ENCODE peak calls at places on chromosomes 13 and 19, in seven cellular contexts. Z is GM23338, J is PC-3, R is uterus, K is OCI-LY7, X is tibial nerve, Q is body of pancreas. V is an unnamed sample.
A peak's percentile ranks its signal among the peaks of the same experiment; 100 is the strongest.

GRCh38 chr19:35715355-35715809 is 2.4 kb upstream of the KMT2B start:
- DNase-seq in K (no peak), J (no peak), R (peak; percentile 21), Z (no peak), Q (no peak), X (no peak), V (no peak)

GRCh38 chr13:75544681-75545333 is 4.8 kb upstream of the UCHL3 start:
- DNase-seq in R (no peak), X (no peak), Q (no peak), Z (no peak), K (no peak), J (peak; percentile 28), V (no peak)

GRCh38 chr13:91127995-91128394 is 219.5 kb upstream of the MIR17HG start:
- DNase-seq in Q (no peak), R (no peak), Z (no peak), J (no peak), X (no peak), K (no peak), V (no peak)

GRCh38 chr13:99289674-99290337 is 17.4 kb downstream of the GPR183 start:
- DNase-seq in Z (no peak), X (no peak), Q (no peak), K (no peak), R (no peak), J (no peak), V (no peak)

GRCh38 chr13:50357586-50358118 is 342.4 kb downstream of the KCNRG start:
- DNase-seq in J (peak; percentile 90), R (peak; percentile 76), Z (no peak), K (no peak), X (no peak), Q (peak; percentile 92), V (peak; percentile 79)

GRCh38 chr19:48210005-48210404 is 39.5 kb downstream of the ZSWIM9 start:
- DNase-seq in J (no peak), Z (no peak), X (no peak), Q (no peak), R (no peak), K (no peak), V (no peak)

GRCh38 chr19:1494115-1494815 is 3.3 kb downstream of the REEP6 start:
- DNase-seq in Q (no peak), J (no peak), Z (no peak), K (no peak), X (no peak), R (no peak), V (no peak)

GRCh38 chr13:47897411-47898050 is 103.5 kb downstream of the SUCLA2 start:
- DNase-seq in R (no peak), Z (peak; percentile 69), Q (no peak), J (peak; percentile 70), X (no peak), K (no peak), V (no peak)

GRCh38 chr19:50573741-50574461 is 5.7 kb upstream of the LRRC4B start:
- DNase-seq in Q (no peak), K (no peak), R (no peak), Z (no peak), X (no peak), J (no peak), V (no peak)

GRCh38 chr13:36848228-36848982 is 29.4 kb downstream of the RFXAP start:
- DNase-seq in J (no peak), K (peak; percentile 29), Z (peak; percentile 56), X (no peak), Q (no peak), R (no peak), V (no peak)

GRCh38 chr19:41356984-41357739 is 3.4 kb upstream of the TGFB1 start:
- DNase-seq in X (no peak), K (no peak), Z (no peak), R (no peak), Q (peak; percentile 15), J (no peak), V (no peak)

GRCh38 chr13:30017880-30018279 is 167.5 kb upstream of the UBL3 start:
- DNase-seq in X (no peak), R (no peak), Z (peak; percentile 43), K (no peak), J (no peak), Q (no peak), V (no peak)

DNA sequence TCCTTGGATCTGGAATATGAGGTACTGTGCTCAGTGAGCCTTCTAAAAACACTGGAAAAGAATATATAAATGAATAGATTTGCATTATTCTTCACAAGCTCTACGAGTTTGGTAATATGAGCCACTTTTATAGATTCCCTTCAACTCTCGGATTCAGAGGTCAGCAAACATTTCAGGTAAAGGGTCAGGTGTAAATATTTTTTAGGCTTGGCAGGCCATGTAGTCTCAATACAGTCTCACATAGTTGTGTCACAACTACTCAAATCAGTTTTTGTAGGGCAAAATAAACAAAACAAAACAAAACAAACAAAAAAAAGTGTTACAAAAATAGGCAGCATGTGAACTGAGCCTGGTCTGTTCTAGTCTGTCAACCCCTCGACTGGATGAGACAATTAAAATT is 57.4 kb downstream of the PSPC1 start:
- DNase-seq in J (no peak), R (no peak), X (no peak), Q (no peak), Z (no peak), K (no peak), V (no peak)
- H3K36me3 ChIP-seq in J (peaks cover 55% of the 10 kb centered on the region), R (no peaks in the 10 kb centered on the region), X (peaks cover 45% of the 10 kb centered on the region), Q (no peaks in the 10 kb centered on the region), Z (peaks cover 25% of the 10 kb centered on the region), K (peaks cover 89% of the 10 kb centered on the region), V (peaks cover 15% of the 10 kb centered on the region)

GRCh38 chr19:4983346-4984105 is 14.6 kb downstream of the KDM4B start:
- DNase-seq in K (no peak), Z (no peak), Q (no peak), J (no peak), X (no peak), R (no peak), V (no peak)
- H3K36me3 ChIP-seq in K (no peaks in the 10 kb centered on the region), Z (no peaks in the 10 kb centered on the region), Q (no peaks in the 10 kb centered on the region), J (no peaks in the 10 kb centered on the region), X (peaks cover 7% of the 10 kb centered on the region), R (no peaks in the 10 kb centered on the region), V (no peaks in the 10 kb centered on the region)

GRCh38 chr13:113508531-113509254 is 18.2 kb upstream of the DCUN1D2 start:
- DNase-seq in K (no peak), J (no peak), Z (no peak), R (no peak), X (no peak), Q (peak; percentile 30), V (no peak)

GRCh38 chr13:113506871-113507388 is 16.4 kb upstream of the DCUN1D2 start:
- DNase-seq in Q (no peak), K (no peak), X (no peak), Z (no peak), J (no peak), R (no peak), V (no peak)

GRCh38 chr13:113502686-113503085 is 12.2 kb upstream of the DCUN1D2 start:
- DNase-seq in J (no peak), Z (no peak), X (no peak), Q (no peak), R (no peak), K (no peak), V (no peak)

GRCh38 chr13:113507564-113508210 is 17.2 kb upstream of the DCUN1D2 start:
- DNase-seq in J (no peak), K (no peak), X (no peak), Z (no peak), Q (no peak), R (no peak), V (no peak)

DNA sequence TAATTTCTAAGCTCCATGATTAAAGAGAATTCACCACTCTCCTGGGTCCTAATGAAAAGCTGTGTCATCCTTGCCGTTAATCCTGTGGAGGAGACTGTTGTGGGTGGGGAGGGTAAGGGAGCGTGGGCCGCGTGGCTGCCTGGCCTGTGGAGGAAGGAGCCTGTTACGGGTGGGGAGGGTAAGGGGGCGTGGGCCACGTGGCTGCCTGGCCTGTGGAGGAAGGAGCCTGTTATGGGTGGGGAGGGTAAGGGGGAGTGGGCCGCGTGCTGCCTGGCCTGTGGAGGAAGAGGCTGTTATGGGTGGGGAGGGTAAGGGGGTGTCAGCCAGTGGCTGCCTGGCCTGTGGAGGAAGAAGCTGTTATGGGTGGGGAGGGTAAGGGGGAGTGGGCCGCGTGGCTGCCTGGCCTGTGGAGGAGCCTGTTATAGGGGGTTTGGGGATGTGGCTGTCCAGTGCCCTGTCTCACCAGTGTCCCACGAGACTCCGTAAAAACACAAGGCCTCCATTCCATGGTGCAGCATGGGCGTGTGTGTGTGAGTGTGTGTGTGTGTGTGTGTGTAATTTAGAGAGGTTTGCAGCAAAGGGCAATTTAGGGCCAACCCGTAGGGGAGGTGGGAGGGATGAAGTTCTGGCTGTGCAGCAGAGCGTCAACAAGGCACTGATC is 15.6 kb upstream of the DCUN1D2 start:
- DNase-seq in J (no peak), R (no peak), Z (no peak), Q (no peak), X (no peak), K (no peak), V (no peak)
- H3K36me3 ChIP-seq in J (peaks cover 15% of the 10 kb centered on the region), R (no peaks in the 10 kb centered on the region), Z (peaks cover 38% of the 10 kb centered on the region), Q (peaks cover 14% of the 10 kb centered on the region), X (peaks cover 80% of the 10 kb centered on the region), K (peaks cover 5% of the 10 kb centered on the region), V (peaks cover 56% of the 10 kb centered on the region)

GRCh38 chr19:10685210-10685609 is 16.0 kb upstream of the QTRT1 start:
- DNase-seq in K (no peak), Q (no peak), R (no peak), X (no peak), J (no peak), Z (no peak), V (no peak)

GRCh38 chr19:10683582-10683981 is 17.7 kb upstream of the QTRT1 start:
- DNase-seq in R (no peak), J (no peak), X (no peak), Q (no peak), Z (no peak), K (no peak), V (no peak)

GRCh38 chr19:10681658-10682057 is 19.6 kb upstream of the QTRT1 start:
- DNase-seq in X (no peak), J (no peak), R (no peak), Z (no peak), K (no peak), Q (no peak), V (no peak)

GRCh38 chr19:10682397-10683063 is 18.7 kb upstream of the QTRT1 start:
- DNase-seq in K (no peak), X (no peak), J (no peak), R (no peak), Z (no peak), Q (no peak), V (no peak)

DNA sequence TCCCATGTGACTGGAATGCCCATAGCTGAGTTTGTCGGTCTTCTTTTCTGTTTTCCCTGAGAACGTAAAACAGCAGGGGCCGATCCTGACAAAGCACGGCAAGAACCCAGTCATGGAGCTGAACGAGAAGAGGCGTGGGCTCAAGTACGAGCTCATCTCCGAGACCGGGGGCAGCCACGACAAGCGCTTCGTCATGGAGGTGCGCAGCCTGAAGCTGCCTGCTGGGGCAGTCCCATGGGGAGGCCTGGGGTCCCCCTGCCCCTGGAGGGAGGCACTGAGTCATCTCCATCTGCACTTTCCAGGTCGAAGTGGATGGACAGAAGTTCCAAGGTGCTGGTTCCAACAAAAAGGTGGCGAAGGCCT is 18.2 kb upstream of the QTRT1 start:
- DNase-seq in Z (no peak), Q (no peak), R (no peak), K (no peak), J (no peak), X (no peak), V (no peak)
- H3K36me3 ChIP-seq in Z (peaks cover 93% of the 10 kb centered on the region), Q (peaks cover 41% of the 10 kb centered on the region), R (no peaks in the 10 kb centered on the region), K (peaks cover 99% of the 10 kb centered on the region), J (peaks cover 96% of the 10 kb centered on the region), X (peaks cover 100% of the 10 kb centered on the region), V (peaks cover 96% of the 10 kb centered on the region)

V was measured in ascending aorta.